ENCODE peak calls at places on chromosomes 12 and 14, in four cellular contexts. One of them, this sample, is unnamed.

GRCh38 chr12:116265361-116266128 is 11.9 kb downstream of the MED13L start:
- DNase-seq in ureter: no peak
- DNase-seq in activated CD4-positive, CD25-positive, alpha-beta regulatory T cell: no peak
- DNase-seq in naive thymus-derived CD8-positive, alpha-beta T cell: no peak
- DNase-seq in this sample: no peak

GRCh38 chr12:46921754-46922113 is 95.9 kb upstream of the SLC38A4 start:
- DNase-seq in naive thymus-derived CD8-positive, alpha-beta T cell: no peak
- DNase-seq in activated CD4-positive, CD25-positive, alpha-beta regulatory T cell: no peak
- DNase-seq in ureter: no peak
- DNase-seq in this sample: no peak

GRCh38 chr12:50764116-50764860 is 387 bp downstream of the ATF1 start:
- DNase-seq in ureter: peak
- DNase-seq in naive thymus-derived CD8-positive, alpha-beta T cell: peak
- DNase-seq in activated CD4-positive, CD25-positive, alpha-beta regulatory T cell: peak
- DNase-seq in this sample: peak

GRCh38 chr12:98592825-98593322 is 612 bp upstream of the SLC25A3 start:
- DNase-seq in naive thymus-derived CD8-positive, alpha-beta T cell: peak
- DNase-seq in ureter: no peak
- DNase-seq in activated CD4-positive, CD25-positive, alpha-beta regulatory T cell: no peak
- DNase-seq in this sample: no peak

GRCh38 chr12:81668475-81668874 is 90.7 kb downstream of the PPFIA2 start:
- DNase-seq in ureter: no peak
- DNase-seq in naive thymus-derived CD8-positive, alpha-beta T cell: no peak
- DNase-seq in activated CD4-positive, CD25-positive, alpha-beta regulatory T cell: no peak
- DNase-seq in this sample: no peak

GRCh38 chr14:33809456-33809855 is 141.4 kb downstream of the EGLN3 start:
- DNase-seq in ureter: no peak
- DNase-seq in naive thymus-derived CD8-positive, alpha-beta T cell: no peak
- DNase-seq in activated CD4-positive, CD25-positive, alpha-beta regulatory T cell: no peak
- DNase-seq in this sample: no peak

GRCh38 chr12:91778938-91779400 is 366.7 kb downstream of the BTG1 start:
- DNase-seq in ureter: peak
- DNase-seq in activated CD4-positive, CD25-positive, alpha-beta regulatory T cell: peak
- DNase-seq in naive thymus-derived CD8-positive, alpha-beta T cell: peak
- DNase-seq in this sample: no peak

GRCh38 chr12:71460850-71461609 is 21.4 kb downstream of the LGR5 start:
- DNase-seq in ureter: no peak
- DNase-seq in activated CD4-positive, CD25-positive, alpha-beta regulatory T cell: no peak
- DNase-seq in naive thymus-derived CD8-positive, alpha-beta T cell: no peak
- DNase-seq in this sample: no peak

GRCh38 chr14:99602054-99602787 is 1.8 kb downstream of the CCDC85C start:
- DNase-seq in ureter: no peak
- DNase-seq in naive thymus-derived CD8-positive, alpha-beta T cell: no peak
- DNase-seq in activated CD4-positive, CD25-positive, alpha-beta regulatory T cell: no peak
- DNase-seq in this sample: no peak

GRCh38 chr12:96906849-96907664 is at the start of gene NEDD1:
- DNase-seq in ureter: peak
- DNase-seq in naive thymus-derived CD8-positive, alpha-beta T cell: peak
- DNase-seq in activated CD4-positive, CD25-positive, alpha-beta regulatory T cell: peak
- DNase-seq in this sample: peak

GRCh38 chr12:105083551-105084105 is 630 bp downstream of the ALDH1L2 start:
- DNase-seq in activated CD4-positive, CD25-positive, alpha-beta regulatory T cell: no peak
- DNase-seq in naive thymus-derived CD8-positive, alpha-beta T cell: no peak
- DNase-seq in ureter: peak
- DNase-seq in this sample: peak

GRCh38 chr12:92785563-92785950 is 82.8 kb downstream of the PLEKHG7 start:
- DNase-seq in naive thymus-derived CD8-positive, alpha-beta T cell: no peak
- DNase-seq in activated CD4-positive, CD25-positive, alpha-beta regulatory T cell: no peak
- DNase-seq in ureter: no peak
- DNase-seq in this sample: no peak

GRCh38 chr14:92507174-92507768 is 6.3 kb upstream of the RIN3 start:
- DNase-seq in ureter: peak
- DNase-seq in activated CD4-positive, CD25-positive, alpha-beta regulatory T cell: no peak
- DNase-seq in naive thymus-derived CD8-positive, alpha-beta T cell: no peak
- DNase-seq in this sample: no peak

GRCh38 chr12:12466157-12466556 is 96.5 kb downstream of the DUSP16 start:
- DNase-seq in activated CD4-positive, CD25-positive, alpha-beta regulatory T cell: peak
- DNase-seq in ureter: no peak
- DNase-seq in naive thymus-derived CD8-positive, alpha-beta T cell: peak
- DNase-seq in this sample: no peak